ENCODE peak calls at places on chromosome 1, in eight cellular contexts. One of them, this sample, is unnamed.
A peak's percentile ranks its signal among the peaks of the same experiment; 100 is the strongest.

GRCh38 chr1:151839457-151840409 is at the start of gene C2CD4D:
- DNase-seq in hippocampal formation: peak; percentile 83
- DNase-seq in fibroblast of the conjunctiva: no peak
- DNase-seq in endothelial cell: peak; percentile 61
- DNase-seq in NAMALWA: no peak
- DNase-seq in activated T-cell treated with anti-CD3 and anti-CD28 coated beads for 1 hour: peak; percentile 48
- DNase-seq in body of pancreas: peak; percentile 91
- DNase-seq in COLO829: peak; percentile 98
- DNase-seq in this sample: no peak

GRCh38 chr1:26828352-26829093 is 2.0 kb downstream of the ZDHHC18 start:
- DNase-seq in activated T-cell treated with anti-CD3 and anti-CD28 coated beads for 1 hour: no peak
- DNase-seq in endothelial cell: no peak
- DNase-seq in NAMALWA: no peak
- DNase-seq in hippocampal formation: peak; percentile 34
- DNase-seq in COLO829: no peak
- DNase-seq in fibroblast of the conjunctiva: no peak
- DNase-seq in body of pancreas: peak; percentile 38
- DNase-seq in this sample: no peak

GRCh38 chr1:185375583-185375982 is 58.5 kb upstream of the IVNS1ABP start:
- DNase-seq in body of pancreas: peak; percentile 70
- DNase-seq in COLO829: no peak
- DNase-seq in fibroblast of the conjunctiva: no peak
- DNase-seq in activated T-cell treated with anti-CD3 and anti-CD28 coated beads for 1 hour: no peak
- DNase-seq in endothelial cell: no peak
- DNase-seq in hippocampal formation: no peak
- DNase-seq in NAMALWA: no peak
- DNase-seq in this sample: peak; percentile 64

GRCh38 chr1:226268421-226269124 is 40.4 kb downstream of the LIN9 start:
- DNase-seq in activated T-cell treated with anti-CD3 and anti-CD28 coated beads for 1 hour: no peak
- DNase-seq in body of pancreas: peak; percentile 34
- DNase-seq in endothelial cell: no peak
- DNase-seq in NAMALWA: no peak
- DNase-seq in hippocampal formation: no peak
- DNase-seq in COLO829: peak; percentile 14
- DNase-seq in fibroblast of the conjunctiva: no peak
- DNase-seq in this sample: peak; percentile 77

GRCh38 chr1:48644950-48645605 is 131.6 kb downstream of the BEND5 start:
- DNase-seq in activated T-cell treated with anti-CD3 and anti-CD28 coated beads for 1 hour: no peak
- DNase-seq in fibroblast of the conjunctiva: no peak
- DNase-seq in body of pancreas: no peak
- DNase-seq in endothelial cell: no peak
- DNase-seq in NAMALWA: no peak
- DNase-seq in COLO829: no peak
- DNase-seq in hippocampal formation: no peak
- DNase-seq in this sample: no peak

GRCh38 chr1:47953661-47954060 is 43.5 kb downstream of the TRABD2B start:
- DNase-seq in COLO829: no peak
- DNase-seq in NAMALWA: no peak
- DNase-seq in body of pancreas: no peak
- DNase-seq in endothelial cell: no peak
- DNase-seq in fibroblast of the conjunctiva: no peak
- DNase-seq in activated T-cell treated with anti-CD3 and anti-CD28 coated beads for 1 hour: no peak
- DNase-seq in hippocampal formation: no peak
- DNase-seq in this sample: no peak

GRCh38 chr1:68963353-68963752 is 466.5 kb upstream of the DEPDC1 start:
- DNase-seq in COLO829: no peak
- DNase-seq in fibroblast of the conjunctiva: no peak
- DNase-seq in body of pancreas: no peak
- DNase-seq in NAMALWA: no peak
- DNase-seq in hippocampal formation: no peak
- DNase-seq in activated T-cell treated with anti-CD3 and anti-CD28 coated beads for 1 hour: no peak
- DNase-seq in endothelial cell: no peak
- DNase-seq in this sample: no peak

GRCh38 chr1:11804666-11805453 is 904 bp downstream of the MTHFR start:
- DNase-seq in body of pancreas: peak; percentile 70
- DNase-seq in hippocampal formation: no peak
- DNase-seq in NAMALWA: peak; percentile 67
- DNase-seq in endothelial cell: no peak
- DNase-seq in activated T-cell treated with anti-CD3 and anti-CD28 coated beads for 1 hour: no peak
- DNase-seq in COLO829: no peak
- DNase-seq in fibroblast of the conjunctiva: peak; percentile 28
- DNase-seq in this sample: peak; percentile 43

GRCh38 chr1:206526064-206526911 is 19.0 kb downstream of the RASSF5 start:
- DNase-seq in endothelial cell: no peak
- DNase-seq in activated T-cell treated with anti-CD3 and anti-CD28 coated beads for 1 hour: no peak
- DNase-seq in body of pancreas: no peak
- DNase-seq in hippocampal formation: no peak
- DNase-seq in COLO829: no peak
- DNase-seq in NAMALWA: peak; percentile 45
- DNase-seq in fibroblast of the conjunctiva: peak; percentile 38
- DNase-seq in this sample: no peak

GRCh38 chr1:223756806-223757700 is 44.7 kb downstream of the CAPN2 start:
- DNase-seq in hippocampal formation: no peak
- DNase-seq in endothelial cell: no peak
- DNase-seq in fibroblast of the conjunctiva: no peak
- DNase-seq in activated T-cell treated with anti-CD3 and anti-CD28 coated beads for 1 hour: no peak
- DNase-seq in body of pancreas: no peak
- DNase-seq in COLO829: no peak
- DNase-seq in NAMALWA: no peak
- DNase-seq in this sample: no peak

GRCh38 chr1:83531910-83532309 is 467.0 kb downstream of the TTLL7 start:
- DNase-seq in endothelial cell: no peak
- DNase-seq in fibroblast of the conjunctiva: no peak
- DNase-seq in activated T-cell treated with anti-CD3 and anti-CD28 coated beads for 1 hour: no peak
- DNase-seq in COLO829: no peak
- DNase-seq in body of pancreas: peak; percentile 6
- DNase-seq in NAMALWA: no peak
- DNase-seq in hippocampal formation: no peak
- DNase-seq in this sample: no peak

GRCh38 chr1:209667103-209667502 is 8.1 kb upstream of the G0S2 start:
- DNase-seq in NAMALWA: no peak
- DNase-seq in activated T-cell treated with anti-CD3 and anti-CD28 coated beads for 1 hour: no peak
- DNase-seq in hippocampal formation: no peak
- DNase-seq in endothelial cell: no peak
- DNase-seq in body of pancreas: no peak
- DNase-seq in fibroblast of the conjunctiva: no peak
- DNase-seq in COLO829: no peak
- DNase-seq in this sample: no peak

GRCh38 chr1:154862927-154863701 is 7.0 kb downstream of the KCNN3 start:
- DNase-seq in fibroblast of the conjunctiva: no peak
- DNase-seq in endothelial cell: no peak
- DNase-seq in activated T-cell treated with anti-CD3 and anti-CD28 coated beads for 1 hour: no peak
- DNase-seq in hippocampal formation: no peak
- DNase-seq in NAMALWA: no peak
- DNase-seq in body of pancreas: peak; percentile 23
- DNase-seq in COLO829: no peak
- DNase-seq in this sample: no peak

GRCh38 chr1:151406176-151406575 is 6.8 kb downstream of the PSMB4 start:
- DNase-seq in COLO829: peak; percentile 89
- DNase-seq in endothelial cell: no peak
- DNase-seq in NAMALWA: no peak
- DNase-seq in activated T-cell treated with anti-CD3 and anti-CD28 coated beads for 1 hour: no peak
- DNase-seq in fibroblast of the conjunctiva: no peak
- DNase-seq in hippocampal formation: peak; percentile 8
- DNase-seq in body of pancreas: no peak
- DNase-seq in this sample: no peak

GRCh38 chr1:172870901-172871606 is 179.7 kb downstream of the TNFSF18 start:
- DNase-seq in activated T-cell treated with anti-CD3 and anti-CD28 coated beads for 1 hour: no peak
- DNase-seq in COLO829: no peak
- DNase-seq in hippocampal formation: no peak
- DNase-seq in NAMALWA: no peak
- DNase-seq in endothelial cell: no peak
- DNase-seq in body of pancreas: no peak
- DNase-seq in fibroblast of the conjunctiva: no peak
- DNase-seq in this sample: peak; percentile 62

GRCh38 chr1:200739499-200740290 is 1.0 kb downstream of the CAMSAP2 start:
- DNase-seq in endothelial cell: no peak
- DNase-seq in NAMALWA: peak; percentile 20
- DNase-seq in fibroblast of the conjunctiva: no peak
- DNase-seq in hippocampal formation: peak; percentile 51
- DNase-seq in activated T-cell treated with anti-CD3 and anti-CD28 coated beads for 1 hour: no peak
- DNase-seq in body of pancreas: peak; percentile 80
- DNase-seq in COLO829: no peak
- DNase-seq in this sample: peak; percentile 23

GRCh38 chr1:84300991-84301758 is at the start of gene SAMD13:
- DNase-seq in endothelial cell: no peak
- DNase-seq in COLO829: peak; percentile 53
- DNase-seq in activated T-cell treated with anti-CD3 and anti-CD28 coated beads for 1 hour: peak; percentile 17
- DNase-seq in body of pancreas: peak; percentile 89
- DNase-seq in fibroblast of the conjunctiva: peak; percentile 66
- DNase-seq in hippocampal formation: peak; percentile 56
- DNase-seq in NAMALWA: peak; percentile 91
- DNase-seq in this sample: peak; percentile 50

GRCh38 chr1:215243275-215244054 is 160.9 kb downstream of the KCNK2 start:
- DNase-seq in hippocampal formation: no peak
- DNase-seq in endothelial cell: no peak
- DNase-seq in activated T-cell treated with anti-CD3 and anti-CD28 coated beads for 1 hour: no peak
- DNase-seq in body of pancreas: peak; percentile 2
- DNase-seq in fibroblast of the conjunctiva: no peak
- DNase-seq in NAMALWA: no peak
- DNase-seq in COLO829: no peak
- DNase-seq in this sample: no peak

GRCh38 chr1:85325920-85326319 is 49.5 kb upstream of the BCL10 start:
- DNase-seq in hippocampal formation: no peak
- DNase-seq in fibroblast of the conjunctiva: no peak
- DNase-seq in body of pancreas: no peak
- DNase-seq in activated T-cell treated with anti-CD3 and anti-CD28 coated beads for 1 hour: no peak
- DNase-seq in NAMALWA: no peak
- DNase-seq in COLO829: no peak
- DNase-seq in endothelial cell: no peak
- DNase-seq in this sample: no peak

GRCh38 chr1:220680085-220680687 is 10.0 kb upstream of the C1orf115 start:
- DNase-seq in COLO829: peak; percentile 79
- DNase-seq in fibroblast of the conjunctiva: no peak
- DNase-seq in body of pancreas: peak; percentile 27
- DNase-seq in activated T-cell treated with anti-CD3 and anti-CD28 coated beads for 1 hour: no peak
- DNase-seq in hippocampal formation: no peak
- DNase-seq in endothelial cell: peak; percentile 31
- DNase-seq in NAMALWA: peak; percentile 58
- DNase-seq in this sample: peak; percentile 48

GRCh38 chr1:94540440-94541174 is 952 bp downstream of the F3 start:
- DNase-seq in endothelial cell: no peak
- DNase-seq in hippocampal formation: no peak
- DNase-seq in fibroblast of the conjunctiva: no peak
- DNase-seq in NAMALWA: no peak
- DNase-seq in COLO829: no peak
- DNase-seq in activated T-cell treated with anti-CD3 and anti-CD28 coated beads for 1 hour: no peak
- DNase-seq in body of pancreas: no peak
- DNase-seq in this sample: no peak

GRCh38 chr1:10494754-10495474 is 20.2 kb downstream of the PEX14 start:
- DNase-seq in NAMALWA: peak; percentile 89
- DNase-seq in hippocampal formation: peak; percentile 72
- DNase-seq in endothelial cell: peak; percentile 87
- DNase-seq in COLO829: peak; percentile 73
- DNase-seq in activated T-cell treated with anti-CD3 and anti-CD28 coated beads for 1 hour: peak; percentile 79
- DNase-seq in body of pancreas: peak; percentile 74
- DNase-seq in fibroblast of the conjunctiva: no peak
- DNase-seq in this sample: peak; percentile 75

GRCh38 chr1:89808429-89809117 is 12.3 kb upstream of the LRRC8D start:
- DNase-seq in fibroblast of the conjunctiva: no peak
- DNase-seq in COLO829: no peak
- DNase-seq in NAMALWA: no peak
- DNase-seq in body of pancreas: no peak
- DNase-seq in endothelial cell: no peak
- DNase-seq in hippocampal formation: no peak
- DNase-seq in activated T-cell treated with anti-CD3 and anti-CD28 coated beads for 1 hour: no peak
- DNase-seq in this sample: peak; percentile 70

GRCh38 chr1:58401991-58402390 is 144.5 kb downstream of the OMA1 start:
- DNase-seq in COLO829: no peak
- DNase-seq in NAMALWA: no peak
- DNase-seq in endothelial cell: no peak
- DNase-seq in activated T-cell treated with anti-CD3 and anti-CD28 coated beads for 1 hour: no peak
- DNase-seq in hippocampal formation: no peak
- DNase-seq in body of pancreas: no peak
- DNase-seq in fibroblast of the conjunctiva: no peak
- DNase-seq in this sample: peak; percentile 58

GRCh38 chr1:30188999-30189398 is 534.4 kb downstream of the MATN1 start:
- DNase-seq in activated T-cell treated with anti-CD3 and anti-CD28 coated beads for 1 hour: no peak
- DNase-seq in COLO829: no peak
- DNase-seq in fibroblast of the conjunctiva: no peak
- DNase-seq in NAMALWA: no peak
- DNase-seq in hippocampal formation: no peak
- DNase-seq in body of pancreas: no peak
- DNase-seq in endothelial cell: no peak
- DNase-seq in this sample: no peak

GRCh38 chr1:99943238-99943794 is 26.5 kb upstream of the SLC35A3 start:
- DNase-seq in endothelial cell: no peak
- DNase-seq in hippocampal formation: no peak
- DNase-seq in NAMALWA: no peak
- DNase-seq in COLO829: no peak
- DNase-seq in body of pancreas: no peak
- DNase-seq in fibroblast of the conjunctiva: peak; percentile 70
- DNase-seq in activated T-cell treated with anti-CD3 and anti-CD28 coated beads for 1 hour: no peak
- DNase-seq in this sample: peak; percentile 76

GRCh38 chr1:6359568-6360496 is 33.7 kb downstream of the ACOT7 start:
- DNase-seq in NAMALWA: peak; percentile 79
- DNase-seq in hippocampal formation: no peak
- DNase-seq in activated T-cell treated with anti-CD3 and anti-CD28 coated beads for 1 hour: no peak
- DNase-seq in fibroblast of the conjunctiva: peak; percentile 34
- DNase-seq in body of pancreas: peak; percentile 88
- DNase-seq in endothelial cell: peak; percentile 31
- DNase-seq in COLO829: peak; percentile 40
- DNase-seq in this sample: peak; percentile 58

GRCh38 chr1:29233693-29234092 is 2.6 kb upstream of the PTPRU start:
- DNase-seq in COLO829: no peak
- DNase-seq in activated T-cell treated with anti-CD3 and anti-CD28 coated beads for 1 hour: no peak
- DNase-seq in fibroblast of the conjunctiva: no peak
- DNase-seq in body of pancreas: no peak
- DNase-seq in NAMALWA: no peak
- DNase-seq in endothelial cell: no peak
- DNase-seq in hippocampal formation: no peak
- DNase-seq in this sample: no peak

GRCh38 chr1:205275133-205275532 is 46.4 kb downstream of the NUAK2 start:
- DNase-seq in body of pancreas: peak; percentile 95
- DNase-seq in fibroblast of the conjunctiva: no peak
- DNase-seq in activated T-cell treated with anti-CD3 and anti-CD28 coated beads for 1 hour: peak; percentile 40
- DNase-seq in COLO829: no peak
- DNase-seq in NAMALWA: no peak
- DNase-seq in endothelial cell: no peak
- DNase-seq in hippocampal formation: no peak
- DNase-seq in this sample: no peak

This sample was measured in EH.